ENCODE peak calls at places on chromosomes 5 and 9, in four cellular contexts. K is mesendoderm; Q is stimulated activated CD4-positive, alpha-beta T cell treated with anti-CD3 and anti-CD28 coated beads, Interleukin-2, amount 100 ng/mL, for 24 hours; E is adrenal gland. B is an unnamed sample.

GRCh38 chr9:2320126-2320525 is 301.5 kb upstream of the VLDLR start:
- DNase-seq in K (no peak), Q (no peak), E (no peak), B (no peak)

GRCh38 chr5:1833264-1834021 is 32.2 kb downstream of the NDUFS6 start:
- DNase-seq in K (no peak), Q (no peak), E (no peak), B (no peak)

GRCh38 chr5:158456756-158457155 is 597.8 kb upstream of the CLINT1 start:
- DNase-seq in K (peak), Q (no peak), E (peak), B (no peak)

GRCh38 chr5:169788168-169788567 is 151.1 kb downstream of the DOCK2 start:
- DNase-seq in K (no peak), Q (no peak), E (no peak), B (no peak)

GRCh38 chr9:33163433-33164137 is 3.6 kb downstream of the B4GALT1 start:
- DNase-seq in K (no peak), Q (no peak), E (peak), B (no peak)

GRCh38 chr9:100992632-100993031 is 35.9 kb upstream of the PLPPR1 start:
- DNase-seq in K (no peak), Q (no peak), E (no peak), B (no peak)

GRCh38 chr9:74379718-74380117 is 117.4 kb upstream of the RORB start:
- DNase-seq in K (peak), Q (no peak), E (peak), B (peak)

GRCh38 chr5:103778915-103779314 is 216.3 kb upstream of the NUDT12 start:
- DNase-seq in K (no peak), Q (no peak), E (no peak), B (no peak)

GRCh38 chr9:70435948-70436347 is 21.5 kb upstream of the KLF9 start:
- DNase-seq in K (no peak), Q (no peak), E (peak), B (no peak)

GRCh38 chr5:61450170-61450815 is 118.2 kb downstream of the ZSWIM6 start:
- DNase-seq in K (peak), Q (no peak), E (peak), B (no peak)

GRCh38 chr5:143041972-143042770 is 272.0 kb downstream of the ARHGAP26 start:
- DNase-seq in K (no peak), Q (no peak), E (no peak), B (no peak)

GRCh38 chr5:135451581-135452360 is at the start of gene TIFAB:
- DNase-seq in K (no peak), Q (no peak), E (no peak), B (no peak)